ENCODE peak calls at places on chromosomes 5 and 9, in ten cellular contexts. H is transverse colon, M is heart left ventricle, K is spleen, U is sigmoid colon, Q is body of pancreas, C is IMR-90, T is breast epithelium, X is uterus, O is adrenal gland. W is an unnamed sample.

GRCh38 chr5:132472431-132472830 is 18.1 kb downstream of the IRF1 start:
- DNase-seq in H (peak), M (no peak), K (peak), U (peak), Q (no peak), C (no peak), T (no peak), X (no peak), O (no peak), W (no peak)

GRCh38 chr9:99445377-99445891 is 223.4 kb downstream of the SEC61B start:
- DNase-seq in H (no peak), M (peak), K (no peak), U (no peak), Q (no peak), C (peak), T (no peak), X (no peak), O (no peak), W (no peak)

GRCh38 chr9:35645736-35646582 is 4.8 kb downstream of the SIT1 start:
- DNase-seq in H (peak), M (peak), K (no peak), U (no peak), Q (peak), C (no peak), T (peak), X (peak), O (no peak), W (peak)

GRCh38 chr5:30041831-30042385 is 1151.6 kb upstream of the CDH6 start:
- DNase-seq in H (no peak), M (no peak), K (no peak), U (no peak), Q (no peak), C (no peak), T (no peak), X (no peak), O (no peak), W (no peak)

GRCh38 chr9:132249123-132249522 is 87.3 kb downstream of the NTNG2 start:
- DNase-seq in H (no peak), M (peak), K (no peak), U (peak), Q (peak), C (no peak), T (peak), X (no peak), O (no peak), W (no peak)

GRCh38 chr9:110048976-110049698 is 158.8 kb downstream of the C9orf152 start:
- DNase-seq in H (no peak), M (no peak), K (peak), U (no peak), Q (no peak), C (no peak), T (no peak), X (no peak), O (no peak), W (peak)

GRCh38 chr5:140855772-140856674 is at the start of gene PCDHA10:
- DNase-seq in H (no peak), M (no peak), K (no peak), U (no peak), Q (peak), C (no peak), T (no peak), X (no peak), O (no peak), W (peak)

GRCh38 chr5:39948867-39949468 is 524.2 kb upstream of the DAB2 start:
- DNase-seq in H (peak), M (peak), K (no peak), U (peak), Q (peak), C (peak), T (no peak), X (peak), O (peak), W (peak)

GRCh38 chr9:16515207-16515606 is 355.3 kb downstream of the BNC2 start:
- DNase-seq in H (no peak), M (no peak), K (no peak), U (peak), Q (no peak), C (peak), T (no peak), X (no peak), O (no peak), W (no peak)

GRCh38 chr5:153460421-153460820 is 30.0 kb upstream of the GRIA1 start:
- DNase-seq in H (no peak), M (no peak), K (no peak), U (no peak), Q (no peak), C (peak), T (no peak), X (no peak), O (no peak), W (no peak)

GRCh38 chr5:132227485-132228240 is at the start of gene P4HA2:
- DNase-seq in H (peak), M (peak), K (peak), U (peak), Q (peak), C (peak), T (peak), X (peak), O (peak), W (peak)

GRCh38 chr9:33489070-33489469 is 15.3 kb upstream of the NOL6 start:
- DNase-seq in H (no peak), M (no peak), K (no peak), U (no peak), Q (no peak), C (peak), T (no peak), X (no peak), O (no peak), W (no peak)

GRCh38 chr5:132498152-132498551 is 7.6 kb upstream of the IRF1 start:
- DNase-seq in H (no peak), M (peak), K (peak), U (peak), Q (peak), C (peak), T (no peak), X (peak), O (no peak), W (no peak)

GRCh38 chr9:126784401-126784800 is 20.4 kb upstream of the ZBTB43 start:
- DNase-seq in H (no peak), M (no peak), K (no peak), U (no peak), Q (no peak), C (no peak), T (no peak), X (no peak), O (no peak), W (no peak)

GRCh38 chr9:18256574-18256973 is 217.4 kb upstream of the ADAMTSL1 start:
- DNase-seq in H (no peak), M (no peak), K (no peak), U (no peak), Q (no peak), C (peak), T (no peak), X (no peak), O (no peak), W (no peak)

GRCh38 chr9:72526901-72527800 is 5.7 kb downstream of the TMC1 start:
- DNase-seq in H (peak), M (peak), K (peak), U (peak), Q (peak), C (peak), T (peak), X (peak), O (peak), W (peak)
- TF ChIP-seq POLR2A in H (peak), M (no peak), K (no peak), U (no peak), Q (peak), C (peak), T (no peak), X (peak), O (no peak), W (no peak)

GRCh38 chr5:142325677-142326479 is 1.1 kb upstream of the SPRY4 start:
- DNase-seq in H (peak), M (peak), K (no peak), U (peak), Q (peak), C (peak), T (no peak), X (no peak), O (peak), W (peak)
- TF ChIP-seq POLR2A in H (no peak), M (peak), K (no peak), U (no peak), Q (peak), C (peak), T (no peak), X (no peak), O (no peak), W (no peak)

DNA sequence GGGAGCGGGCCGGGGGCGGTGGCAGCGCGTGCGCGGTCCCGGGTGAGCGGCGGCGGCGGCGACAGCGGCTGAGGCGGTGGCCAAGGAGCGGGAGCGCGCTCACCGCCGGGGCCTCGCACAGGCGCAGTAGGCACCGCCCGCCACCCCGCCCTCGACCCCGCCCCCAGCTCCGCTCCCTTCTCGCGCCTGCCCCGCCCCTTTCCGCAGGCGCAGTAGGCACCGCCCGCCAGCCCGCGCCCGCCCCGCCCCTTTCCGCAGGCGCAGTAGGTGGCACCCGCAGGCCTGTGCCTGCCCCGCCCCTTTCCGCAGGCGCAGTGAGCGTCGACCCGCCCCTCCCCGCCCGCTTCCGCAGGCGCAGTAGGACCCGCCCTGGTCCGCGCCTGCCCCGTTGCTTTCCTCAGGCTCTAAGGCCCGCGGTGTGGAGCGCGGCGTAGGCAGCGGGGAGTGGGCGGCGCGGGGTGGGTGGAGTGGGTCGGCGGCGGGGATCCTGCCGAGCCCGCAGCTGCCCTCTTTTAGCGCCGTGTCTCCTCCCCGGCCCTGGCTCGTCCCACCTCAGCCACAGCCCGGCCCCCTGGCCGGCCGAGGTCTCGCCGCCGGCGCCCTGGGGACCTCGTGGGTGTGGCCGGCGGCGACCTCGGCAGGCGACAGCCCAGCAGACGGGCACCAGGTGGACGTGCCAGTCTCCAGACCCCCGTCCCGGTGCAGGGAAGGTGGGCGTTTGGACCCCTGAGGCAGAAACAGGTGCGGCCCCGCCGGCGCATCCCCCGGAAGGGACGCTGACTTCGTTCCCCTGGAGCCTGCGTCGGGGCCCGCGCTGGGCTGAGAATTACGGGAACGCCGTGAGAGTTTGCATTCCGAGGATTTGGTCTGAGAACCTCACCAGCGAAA is at the start of gene CAMSAP1:
- DNase-seq in H (peak), M (peak), K (peak), U (peak), Q (peak), C (peak), T (peak), X (peak), O (peak), W (peak)
- TF ChIP-seq POLR2A in H (peak), M (peak), K (no peak), U (peak), Q (peak), C (peak), T (no peak), X (peak), O (no peak), W (peak)

DNA sequence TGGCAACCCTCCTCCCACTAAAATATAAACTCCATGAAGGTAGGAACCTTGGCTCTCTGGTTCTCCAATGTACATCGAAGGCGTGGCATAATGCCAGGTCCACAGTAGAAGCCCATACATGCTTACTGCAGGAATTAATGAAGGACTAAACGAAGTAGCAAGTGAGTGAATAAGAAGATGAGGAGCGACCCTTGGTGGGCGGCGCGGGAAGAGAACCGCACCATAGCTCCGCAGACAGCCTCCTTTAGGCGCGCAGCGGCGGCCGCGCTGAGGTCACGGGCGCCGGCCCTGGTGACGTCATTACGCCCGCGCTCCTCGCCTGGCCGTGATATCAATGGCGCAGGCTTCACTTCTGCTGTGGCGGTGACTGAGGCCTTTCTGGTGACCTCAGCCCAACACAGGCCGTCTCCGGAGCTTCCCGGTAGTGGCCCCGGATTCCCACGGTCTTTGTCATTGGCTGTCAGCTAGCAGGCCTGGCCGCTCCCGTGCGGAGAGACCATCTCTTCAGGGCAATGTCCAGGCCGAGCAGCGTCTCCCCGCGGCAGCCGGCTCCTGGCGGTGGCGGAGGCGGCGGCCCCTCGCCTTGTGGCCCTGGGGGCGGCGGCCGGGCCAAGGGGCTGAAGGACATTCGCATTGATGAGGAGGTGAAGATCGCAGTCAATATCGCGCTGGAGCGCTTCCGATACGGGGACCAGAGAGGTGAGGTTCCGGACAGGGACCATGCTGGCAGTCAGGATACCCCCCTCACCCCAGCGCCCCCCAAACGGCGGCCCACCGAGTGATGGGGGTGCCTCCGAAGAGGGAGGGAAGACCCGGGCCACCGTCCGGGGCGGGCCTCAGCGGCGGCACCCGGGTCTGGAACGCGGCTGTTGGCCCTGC is at the start of gene YTHDC2:
- DNase-seq in H (peak), M (peak), K (peak), U (peak), Q (peak), C (peak), T (peak), X (peak), O (peak), W (peak)
- TF ChIP-seq POLR2A in H (peak), M (peak), K (peak), U (peak), Q (peak), C (peak), T (no peak), X (peak), O (peak), W (peak)

GRCh38 chr9:6692891-6693361 is 47.4 kb upstream of the GLDC start:
- DNase-seq in H (no peak), M (no peak), K (no peak), U (no peak), Q (no peak), C (no peak), T (no peak), X (no peak), O (no peak), W (no peak)
- TF ChIP-seq POLR2A in H (no peak), M (no peak), K (no peak), U (no peak), Q (no peak), C (no peak), T (no peak), X (no peak), O (no peak), W (no peak)

GRCh38 chr9:87793292-87793691 is 67.4 kb downstream of the CTSL start:
- DNase-seq in H (no peak), M (no peak), K (no peak), U (no peak), Q (no peak), C (peak), T (no peak), X (no peak), O (no peak), W (peak)
- TF ChIP-seq POLR2A in H (no peak), M (no peak), K (no peak), U (no peak), Q (no peak), C (no peak), T (no peak), X (no peak), O (no peak), W (no peak)

DNA sequence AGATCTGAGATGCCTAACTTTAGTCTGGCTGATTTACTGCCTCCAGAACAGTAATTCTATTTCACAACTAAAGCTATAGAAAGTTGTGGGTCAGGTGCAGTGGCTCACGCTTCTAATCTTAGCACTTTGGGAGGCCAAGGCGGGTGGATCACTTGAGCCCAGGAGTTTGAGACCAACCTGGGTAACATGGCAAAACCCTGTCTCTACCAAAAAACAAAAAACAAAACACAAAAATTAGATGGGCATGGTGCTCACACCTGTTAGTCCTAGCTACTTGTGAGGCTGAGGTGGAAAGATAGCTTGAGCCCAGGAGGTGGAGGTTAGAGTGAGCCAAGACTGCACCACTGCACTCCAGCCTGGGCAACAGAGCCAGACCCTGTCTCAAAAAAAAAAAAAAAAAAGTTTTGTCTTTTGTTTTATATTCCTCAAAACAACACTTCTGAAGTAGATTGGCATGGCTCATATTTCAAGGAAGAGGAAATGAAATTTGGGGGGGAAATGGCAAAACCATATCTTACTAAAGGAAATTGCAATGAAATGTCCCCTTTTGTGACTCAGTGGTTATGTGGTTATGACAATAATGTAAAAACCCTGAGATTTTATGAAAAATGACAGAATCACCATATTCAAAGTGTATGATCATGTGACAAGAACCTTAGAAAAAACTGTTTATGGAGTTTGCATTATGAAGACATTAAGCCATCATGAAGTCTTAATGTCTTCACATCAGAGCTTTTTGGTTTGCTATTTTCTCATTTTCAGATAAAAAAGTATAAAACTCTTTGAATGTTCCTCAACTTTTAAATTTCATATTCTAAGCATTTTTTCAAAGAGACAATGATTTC is 16.2 kb downstream of the FNBP1 start:
- DNase-seq in H (no peak), M (no peak), K (no peak), U (no peak), Q (no peak), C (no peak), T (no peak), X (no peak), O (no peak), W (no peak)
- TF ChIP-seq POLR2A in H (no peak), M (no peak), K (no peak), U (no peak), Q (no peak), C (no peak), T (no peak), X (no peak), O (no peak), W (no peak)

W was measured in NB4.